ENCODE peak calls at places on chromosomes 6 and 20, in five cellular contexts. T is colonic mucosa, L is left ventricle myocardium inferior, R is prostate gland, O is mesenchymal stem cell. J is an unnamed sample.

GRCh38 chr6:108565091-108565766 is 4.5 kb downstream of the FOXO3 start:
- DNase-seq in O (peak; percentile 36), R (no peak), T (no peak), L (no peak), J (no peak)

GRCh38 chr6:90343581-90343980 is 46.9 kb upstream of the BACH2 start:
- DNase-seq in L (no peak), R (no peak), O (no peak), T (no peak), J (no peak)

GRCh38 chr20:31930758-31931157 is 21.1 kb downstream of the PDRG1 start:
- DNase-seq in L (no peak), R (no peak), O (no peak), T (no peak), J (no peak)

GRCh38 chr20:62496525-62497218 is 20.9 kb upstream of the GATA5 start:
- DNase-seq in O (no peak), T (no peak), R (no peak), L (no peak), J (no peak)

GRCh38 chr6:32092760-32093497 is 16.2 kb downstream of the TNXB start:
- DNase-seq in L (no peak), O (peak; percentile 91), R (no peak), T (no peak), J (no peak)

GRCh38 chr6:168292911-168293310 is 26.7 kb downstream of the DACT2 start:
- DNase-seq in T (no peak), O (no peak), L (no peak), R (no peak), J (no peak)

GRCh38 chr20:34112600-34113061 is 588 bp upstream of the EIF2S2 start:
- DNase-seq in L (no peak), O (no peak), R (peak; percentile 22), T (peak; percentile 51), J (peak; percentile 48)

GRCh38 chr20:4973330-4974097 is 27.8 kb downstream of the SLC23A2 start:
- DNase-seq in L (peak; percentile 21), T (peak; percentile 26), R (no peak), O (peak; percentile 94), J (no peak)

GRCh38 chr6:132131777-132132176 is 180.6 kb upstream of the CCN2 start:
- DNase-seq in O (peak; percentile 99), R (no peak), T (no peak), L (peak; percentile 21), J (no peak)

GRCh38 chr6:126118934-126119333 is 132.6 kb downstream of the TRMT11 start:
- DNase-seq in L (no peak), T (no peak), O (no peak), R (no peak), J (no peak)

GRCh38 chr6:106347219-106347618 is 13.3 kb upstream of the CRYBG1 start:
- DNase-seq in R (no peak), T (no peak), O (no peak), L (no peak), J (no peak)

GRCh38 chr6:118903134-118903533 is 9.2 kb downstream of the ASF1A start:
- DNase-seq in T (no peak), R (no peak), O (no peak), L (no peak), J (no peak)

GRCh38 chr6:118509009-118509617 is 39.0 kb upstream of the PLN start:
- DNase-seq in O (peak; percentile 37), T (no peak), L (no peak), R (no peak), J (no peak)

GRCh38 chr20:21901470-21902275 is 196.2 kb downstream of the PAX1 start:
- DNase-seq in T (peak; percentile 22), O (no peak), L (peak; percentile 56), R (no peak), J (peak; percentile 27)

GRCh38 chr6:138465007-138465645 is 34.2 kb downstream of the NHSL1 start:
- DNase-seq in R (no peak), L (no peak), O (peak; percentile 96), T (no peak), J (no peak)

GRCh38 chr20:36434383-36434782 is 106.9 kb upstream of the MYL9 start:
- DNase-seq in L (no peak), T (no peak), R (no peak), O (no peak), J (no peak)

GRCh38 chr6:27863962-27864905 is 48.0 kb downstream of the OR2B2 start:
- DNase-seq in O (no peak), R (no peak), L (no peak), T (peak; percentile 45), J (peak; percentile 22)

GRCh38 chr6:37365791-37366190 is 12.0 kb downstream of the RNF8 start:
- DNase-seq in T (no peak), R (no peak), L (no peak), O (peak; percentile 24), J (no peak)

GRCh38 chr6:26295691-26296555 is 69.1 kb upstream of the BTN3A2 start:
- DNase-seq in L (no peak), O (peak; percentile 90), R (no peak), T (peak; percentile 29), J (no peak)

GRCh38 chr6:127582777-127583462 is 5.9 kb downstream of the C6orf58 start:
- DNase-seq in O (peak; percentile 57), T (no peak), L (no peak), R (no peak), J (no peak)

GRCh38 chr6:43021270-43022047 is at the start of gene RRP36:
- DNase-seq in T (peak; percentile 87), O (peak; percentile 83), L (peak; percentile 81), R (peak; percentile 65), J (peak; percentile 76)

GRCh38 chr6:37987008-37987407 is 167.5 kb downstream of the ZFAND3 start:
- DNase-seq in T (no peak), L (no peak), O (peak; percentile 41), R (no peak), J (no peak)

GRCh38 chr6:157449610-157450009 is 68.6 kb downstream of the ZDHHC14 start:
- DNase-seq in O (no peak), T (no peak), R (no peak), L (no peak), J (no peak)

GRCh38 chr6:97594834-97595233 is 311.8 kb upstream of the MMS22L start:
- DNase-seq in T (no peak), R (no peak), O (peak; percentile 24), L (no peak), J (no peak)

GRCh38 chr6:24126586-24127192 is 674 bp downstream of the NRSN1 start:
- DNase-seq in O (peak; percentile 67), T (peak; percentile 47), L (no peak), R (peak; percentile 28), J (no peak)

GRCh38 chr6:110415297-110415916 is at the start of gene DDO:
- DNase-seq in T (peak; percentile 47), L (peak; percentile 86), O (peak; percentile 14), R (peak; percentile 79), J (peak; percentile 95)

GRCh38 chr20:44217342-44218092 is 6.9 kb upstream of the OSER1 start:
- DNase-seq in O (peak; percentile 72), T (peak; percentile 87), R (peak; percentile 74), L (peak; percentile 60), J (peak; percentile 72)

GRCh38 chr6:111983197-111983596 is 70.7 kb upstream of the CCN6 start:
- DNase-seq in L (no peak), R (no peak), T (no peak), O (no peak), J (no peak)
- H3K4me1 ChIP-seq in L (peaks cover 9% of the 10 kb centered on the region), R (no peaks in the 10 kb centered on the region), T (no peaks in the 10 kb centered on the region), O (no peaks in the 10 kb centered on the region), J (no peaks in the 10 kb centered on the region)

GRCh38 chr6:35723587-35723986 is 13.2 kb upstream of the ARMC12 start:
- DNase-seq in O (no peak), R (no peak), T (no peak), L (no peak), J (no peak)

GRCh38 chr6:35725081-35725708 is 11.6 kb upstream of the ARMC12 start:
- DNase-seq in R (no peak), L (no peak), T (no peak), O (no peak), J (no peak)

GRCh38 chr6:35722121-35722761 is 14.6 kb upstream of the ARMC12 start:
- DNase-seq in T (peak; percentile 66), L (peak; percentile 71), R (peak; percentile 77), O (no peak), J (no peak)

GRCh38 chr6:35724471-35724870 is 12.4 kb upstream of the ARMC12 start:
- DNase-seq in O (no peak), L (no peak), T (no peak), R (no peak), J (no peak)

GRCh38 chr6:35724059-35724458 is 12.8 kb upstream of the ARMC12 start:
- DNase-seq in L (no peak), R (no peak), O (no peak), T (no peak), J (no peak)
- H3K27ac ChIP-seq in L (peak overlapping the region; percentile 100), R (peak overlapping the region; percentile 100), O (no peak overlapping the region), T (no peak overlapping the region), J (no peak overlapping the region)

GRCh38 chr6:120493483-120493882 is 840.8 kb downstream of the TBC1D32 start:
- DNase-seq in L (no peak), T (no peak), O (no peak), R (no peak), J (no peak)

DNA sequence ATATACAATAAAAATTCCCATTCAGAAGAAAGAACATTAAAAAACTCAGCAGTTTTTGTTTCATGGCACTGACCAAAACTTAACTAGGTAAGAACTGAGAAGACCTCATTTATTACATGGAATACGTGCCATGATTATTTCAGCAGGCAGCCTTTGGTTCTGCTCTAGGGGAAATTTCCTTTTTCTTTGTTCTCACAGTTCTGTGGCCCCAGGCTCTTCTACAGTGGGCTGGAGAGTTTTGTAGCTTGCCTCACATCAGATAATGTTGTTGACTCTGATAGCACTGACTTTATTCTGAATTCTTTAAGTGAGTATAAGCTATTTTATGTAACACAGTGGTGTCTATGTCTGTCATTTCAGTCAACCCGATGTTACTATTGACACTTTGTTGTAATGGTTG is 844.3 kb downstream of the TBC1D32 start:
- DNase-seq in L (no peak), R (no peak), T (no peak), O (no peak), J (no peak)
- H3K4me3 ChIP-seq in L (no peak overlapping the region), R (no peak overlapping the region), T (no peak overlapping the region), O (no peak overlapping the region), J (no peak overlapping the region)

GRCh38 chr6:15249371-15250019 is 3.6 kb downstream of the JARID2 start:
- DNase-seq in T (no peak), L (no peak), O (no peak), R (no peak), J (no peak)
- H3K4me1 ChIP-seq in T (no peaks in the 10 kb centered on the region), L (peaks cover 88% of the 10 kb centered on the region), O (peaks cover 7% of the 10 kb centered on the region), R (peaks cover 4% of the 10 kb centered on the region), J (no peaks in the 10 kb centered on the region)

GRCh38 chr6:139984317-139984716 is 609.9 kb upstream of the CITED2 start:
- DNase-seq in T (no peak), R (no peak), O (no peak), L (no peak), J (no peak)

GRCh38 chr6:139983555-139984276 is 609.3 kb upstream of the CITED2 start:
- DNase-seq in L (no peak), T (no peak), R (no peak), O (peak; percentile 78), J (no peak)

GRCh38 chr6:139981066-139981624 is 606.7 kb upstream of the CITED2 start:
- DNase-seq in T (no peak), O (peak; percentile 53), R (no peak), L (no peak), J (no peak)

GRCh38 chr6:139981810-139982550 is 607.5 kb upstream of the CITED2 start:
- DNase-seq in O (peak; percentile 82), L (no peak), R (peak; percentile 42), T (peak; percentile 48), J (no peak)

GRCh38 chr6:139982652-139983051 is 608.2 kb upstream of the CITED2 start:
- DNase-seq in O (peak; percentile 78), L (no peak), R (no peak), T (no peak), J (no peak)
- H3K27ac ChIP-seq in O (peak overlapping the region; percentile 99), L (peak overlapping the region; percentile 67), R (no peak overlapping the region), T (no peak overlapping the region), J (no peak overlapping the region)

GRCh38 chr6:47428746-47429664 is 48.6 kb upstream of the CD2AP start:
- DNase-seq in O (no peak), T (no peak), L (no peak), R (no peak), J (no peak)
- H3K4me3 ChIP-seq in O (no peak overlapping the region), T (no peak overlapping the region), L (no peak overlapping the region), R (no peak overlapping the region), J (no peak overlapping the region)

J was measured in pancreas.